ENCODE peak calls at places on chromosomes 11 and 22, in eight cellular contexts. B is astrocyte; N is T1000; E is A673; Z is putamen; K is T-helper 2 cell; X is activated effector memory CD4-positive, alpha-beta T cell treated with anti-CD3 and anti-CD28 coated beads, Interleukin-2, amount 50 U/mL, for 16 hours; I is globus pallidus. U is an unnamed sample.

GRCh38 chr11:67165595-67165994 is 46.5 kb downstream of the KDM2A start:
- DNase-seq in B (no peak), N (no peak), E (no peak), Z (no peak), K (no peak), X (no peak), I (no peak), U (no peak)

GRCh38 chr11:111301004-111301839 is 2.9 kb downstream of the POU2AF3 start:
- DNase-seq in B (no peak), N (no peak), E (peak), Z (no peak), K (no peak), X (no peak), I (no peak), U (no peak)

GRCh38 chr11:2795491-2795991 is 90.0 kb downstream of the CDKN1C start:
- DNase-seq in B (no peak), N (no peak), E (no peak), Z (no peak), K (no peak), X (peak), I (no peak), U (no peak)

GRCh38 chr11:117950999-117951961 is 22.1 kb upstream of the TMPRSS13 start:
- DNase-seq in B (no peak), N (no peak), E (no peak), Z (no peak), K (no peak), X (peak), I (no peak), U (no peak)

GRCh38 chr22:46547883-46548244 is 10.4 kb upstream of the CELSR1 start:
- DNase-seq in B (peak), N (no peak), E (no peak), Z (no peak), K (no peak), X (no peak), I (no peak), U (no peak)

GRCh38 chr11:108319541-108320145 is 96.8 kb downstream of the ATM start:
- DNase-seq in B (peak), N (no peak), E (no peak), Z (no peak), K (no peak), X (no peak), I (no peak), U (no peak)

GRCh38 chr11:76252625-76253024 is 46.3 kb upstream of the WNT11 start:
- DNase-seq in B (no peak), N (no peak), E (no peak), Z (no peak), K (no peak), X (no peak), I (no peak), U (no peak)

GRCh38 chr11:27312110-27312509 is 50.9 kb downstream of the CCDC34 start:
- DNase-seq in B (no peak), N (no peak), E (no peak), Z (no peak), K (no peak), X (no peak), I (no peak), U (no peak)

GRCh38 chr11:74388678-74389327 is 9.4 kb downstream of the PGM2L1 start:
- DNase-seq in B (no peak), N (peak), E (peak), Z (peak), K (peak), X (peak), I (peak), U (peak)

GRCh38 chr11:57459112-57460016 is 964 bp upstream of the RTN4RL2 start:
- DNase-seq in B (no peak), N (no peak), E (no peak), Z (no peak), K (no peak), X (peak), I (no peak), U (no peak)

GRCh38 chr11:12102588-12103410 is 7.6 kb upstream of the MICAL2 start:
- DNase-seq in B (no peak), N (no peak), E (no peak), Z (no peak), K (no peak), X (no peak), I (no peak), U (no peak)

GRCh38 chr11:121651267-121651625 is 198.5 kb upstream of the SORL1-AS1 start:
- DNase-seq in B (no peak), N (no peak), E (no peak), Z (no peak), K (no peak), X (no peak), I (no peak), U (no peak)

GRCh38 chr11:116879789-116880402 is 42.5 kb upstream of the APOA1 start:
- DNase-seq in B (peak), N (no peak), E (peak), Z (peak), K (no peak), X (no peak), I (peak), U (no peak)

GRCh38 chr11:102882389-102883024 is 7.7 kb upstream of the MMP12 start:
- DNase-seq in B (peak), N (no peak), E (no peak), Z (peak), K (no peak), X (no peak), I (peak), U (no peak)

GRCh38 chr11:8932564-8933180 is at the start of gene C11orf16:
- DNase-seq in B (no peak), N (no peak), E (no peak), Z (no peak), K (no peak), X (no peak), I (no peak), U (no peak)

GRCh38 chr11:10584071-10584501 is 15.6 kb upstream of the LYVE1 start:
- DNase-seq in B (peak), N (no peak), E (peak), Z (no peak), K (no peak), X (no peak), I (no peak), U (no peak)

GRCh38 chr11:71948314-71949027 is 19.6 kb downstream of the RNF121 start:
- DNase-seq in B (peak), N (no peak), E (no peak), Z (no peak), K (no peak), X (no peak), I (no peak), U (no peak)

GRCh38 chr22:30241576-30242371 is 4.8 kb downstream of the LIF start:
- DNase-seq in B (no peak), N (no peak), E (no peak), Z (no peak), K (no peak), X (no peak), I (no peak), U (no peak)

GRCh38 chr11:95917188-95918036 is 6.5 kb downstream of the MTMR2 start:
- DNase-seq in B (peak), N (no peak), E (no peak), Z (no peak), K (no peak), X (no peak), I (no peak), U (no peak)

GRCh38 chr22:44357962-44358553 is 45.3 kb upstream of the SHISAL1 start:
- DNase-seq in B (peak), N (no peak), E (no peak), Z (no peak), K (no peak), X (peak), I (peak), U (no peak)